ENCODE peak calls at places on chromosomes 7 and 10, in ten cellular contexts. W is RPMI8226, B is NCI-H1105 treated with DMSO at 0.1 percent for 48 hours, L is dorsolateral prefrontal cortex, M is kidney epithelial cell, Z is GM18507, V is T-cell, G is posterior cingulate gyrus, D is AG08396, A is NCI-H2029 treated with DMSO at 0.1 percent for 48 hours. O is an unnamed sample.

GRCh38 chr10:110209926-110210662 is 2.7 kb downstream of the MXI1 start:
- DNase-seq in W (peak), Z (no peak), D (peak), M (no peak), G (peak), V (peak), A (no peak), L (peak), B (peak), O (peak)

GRCh38 chr10:58697691-58698090 is 185.0 kb downstream of the BICC1 start:
- DNase-seq in V (no peak), L (no peak), G (no peak), D (no peak), A (no peak), B (no peak), Z (no peak), M (no peak), W (no peak), O (no peak)

GRCh38 chr7:80210400-80210799 is 75.8 kb downstream of the GNAI1 start:
- DNase-seq in B (no peak), G (no peak), L (no peak), V (no peak), M (no peak), D (peak), Z (no peak), W (no peak), A (no peak), O (no peak)

GRCh38 chr7:71015260-71015900 is 116.6 kb upstream of the GALNT17 start:
- DNase-seq in G (no peak), A (no peak), D (no peak), W (no peak), L (no peak), Z (no peak), B (no peak), V (no peak), M (no peak), O (no peak)

GRCh38 chr7:389911-390601 is 100.1 kb downstream of the FOXL3 start:
- DNase-seq in M (no peak), D (no peak), W (no peak), V (no peak), L (no peak), B (no peak), A (no peak), G (peak), Z (no peak), O (no peak)

GRCh38 chr10:74227697-74228424 is 76.8 kb downstream of the ADK start:
- DNase-seq in Z (no peak), M (peak), V (no peak), A (no peak), G (no peak), W (peak), B (no peak), L (no peak), D (peak), O (peak)

GRCh38 chr10:78715435-78715834 is 353.3 kb upstream of the ZMIZ1 start:
- DNase-seq in V (no peak), A (no peak), L (no peak), Z (no peak), G (no peak), D (no peak), B (no peak), W (no peak), M (no peak), O (no peak)

GRCh38 chr7:151408839-151409554 is 841 bp downstream of the WDR86 start:
- DNase-seq in L (no peak), D (no peak), Z (no peak), A (peak), B (no peak), M (no peak), V (peak), G (peak), W (peak), O (no peak)

GRCh38 chr7:28813238-28813962 is 144.7 kb downstream of the TRIL start:
- DNase-seq in B (peak), G (no peak), W (peak), A (no peak), V (no peak), L (no peak), Z (no peak), M (no peak), D (no peak), O (no peak)

GRCh38 chr7:151748733-151749132 is 128.2 kb downstream of the PRKAG2 start:
- DNase-seq in V (no peak), B (no peak), Z (no peak), L (no peak), D (no peak), M (no peak), G (no peak), W (no peak), A (no peak), O (no peak)

GRCh38 chr10:3538850-3539531 is 246.0 kb downstream of the KLF6 start:
- DNase-seq in V (no peak), D (peak), B (no peak), W (no peak), L (no peak), Z (no peak), M (peak), G (no peak), A (no peak), O (peak)

GRCh38 chr7:75740846-75741497 is 2.2 kb upstream of the HIP1 start:
- DNase-seq in B (no peak), L (no peak), M (no peak), V (no peak), Z (no peak), W (peak), G (no peak), D (no peak), A (no peak), O (no peak)

GRCh38 chr10:78566216-78567135 is 502.3 kb upstream of the ZMIZ1 start:
- DNase-seq in M (no peak), A (no peak), Z (no peak), W (no peak), D (no peak), V (no peak), G (no peak), L (no peak), B (no peak), O (peak)

GRCh38 chr7:90551036-90551435 is 45.1 kb upstream of the CDK14 start:
- DNase-seq in D (no peak), A (no peak), B (no peak), G (no peak), M (no peak), Z (no peak), V (no peak), L (no peak), W (no peak), O (no peak)

GRCh38 chr10:118503192-118503591 is 92.3 kb downstream of the PRLHR start:
- DNase-seq in M (no peak), Z (no peak), W (no peak), A (no peak), D (no peak), G (no peak), V (no peak), B (no peak), L (no peak), O (no peak)

GRCh38 chr10:19518109-19518508 is 298.1 kb upstream of the PLXDC2 start:
- DNase-seq in W (no peak), B (no peak), A (no peak), M (no peak), V (no peak), D (no peak), L (no peak), Z (no peak), G (no peak), O (no peak)

GRCh38 chr10:130621231-130621775 is 485.1 kb downstream of the GLRX3 start:
- DNase-seq in W (no peak), A (no peak), M (no peak), B (no peak), D (no peak), G (no peak), Z (no peak), L (no peak), V (no peak), O (no peak)